ENCODE peak calls at places on chromosomes 13 and 19, in ten cellular contexts. F is Peyer's patch; C is retinal pigment epithelial cell; T is breast epithelium; Z is kidney epithelial cell; N is lower leg skin; X is pancreas; J is mesendoderm; W is lung; I is CD8-positive, alpha-beta T cell. L is an unnamed sample.
A peak's percentile ranks its signal among the peaks of the same experiment; 100 is the strongest.

GRCh38 chr13:60090579-60090978 is 73.1 kb downstream of the DIAPH3 start:
- DNase-seq in W (no peak), F (no peak), N (no peak), I (no peak), Z (no peak), X (no peak), T (no peak), C (no peak), J (peak; percentile 40), L (peak; percentile 16)

GRCh38 chr13:21138561-21138960 is 37.8 kb downstream of the SKA3 start:
- DNase-seq in I (no peak), F (no peak), Z (no peak), J (no peak), N (no peak), C (no peak), X (no peak), T (no peak), W (no peak), L (no peak)

GRCh38 chr19:41288898-41289505 is 21.0 kb upstream of the CCDC97 start:
- DNase-seq in X (no peak), I (no peak), F (no peak), W (no peak), T (no peak), N (no peak), C (no peak), Z (no peak), J (no peak), L (no peak)

GRCh38 chr13:40352807-40353562 is 313.5 kb downstream of the FOXO1 start:
- DNase-seq in W (no peak), X (no peak), I (no peak), Z (no peak), J (no peak), F (no peak), N (peak; percentile 43), C (no peak), T (no peak), L (no peak)

GRCh38 chr13:22235285-22235949 is 564.5 kb downstream of the FGF9 start:
- DNase-seq in I (no peak), W (peak; percentile 14), X (no peak), T (peak; percentile 37), J (peak; percentile 87), C (no peak), N (no peak), F (no peak), Z (no peak), L (no peak)

GRCh38 chr13:27476943-27477681 is 26.7 kb upstream of the MTIF3 start:
- DNase-seq in X (peak; percentile 68), J (no peak), Z (no peak), W (no peak), C (no peak), N (no peak), I (no peak), F (peak; percentile 62), T (no peak), L (no peak)

GRCh38 chr13:28954810-28955209 is 134.7 kb downstream of the MTUS2 start:
- DNase-seq in I (no peak), C (no peak), N (no peak), J (no peak), T (no peak), Z (no peak), F (no peak), W (no peak), X (no peak), L (no peak)

GRCh38 chr13:30832845-30833332 is 73.2 kb upstream of the MEDAG start:
- DNase-seq in C (peak; percentile 81), W (no peak), N (peak; percentile 41), Z (peak; percentile 84), T (peak; percentile 95), J (peak; percentile 54), I (no peak), X (peak; percentile 97), F (peak; percentile 93), L (no peak)

GRCh38 chr13:111919286-111919685 is 147.7 kb upstream of the SOX1 start:
- DNase-seq in T (no peak), W (no peak), F (peak; percentile 31), C (no peak), Z (no peak), N (no peak), I (no peak), J (no peak), X (peak; percentile 33), L (no peak)

GRCh38 chr13:43227721-43228120 is 204.3 kb downstream of the DNAJC15 start:
- DNase-seq in I (no peak), W (no peak), Z (no peak), J (peak; percentile 56), F (no peak), N (no peak), T (no peak), C (no peak), X (no peak), L (no peak)

GRCh38 chr13:25384747-25385270 is 13.0 kb downstream of the ATP8A2 start:
- DNase-seq in I (no peak), N (no peak), X (no peak), Z (no peak), T (no peak), F (no peak), J (no peak), W (no peak), C (no peak), L (no peak)
- H3K4me3 ChIP-seq in I (no peak overlapping the region), N (no peak overlapping the region), X (no peak overlapping the region), Z (no peak overlapping the region), T (no peak overlapping the region), F (no peak overlapping the region), J (no peak overlapping the region), W (no peak overlapping the region), C (no peak overlapping the region), L (no peak overlapping the region)

GRCh38 chr19:10018219-10018618 is 4.9 kb downstream of the RDH8 start:
- DNase-seq in X (no peak), T (no peak), Z (no peak), F (no peak), C (no peak), I (no peak), J (no peak), W (no peak), N (no peak), L (no peak)
- H3K4me3 ChIP-seq in X (no peak overlapping the region), T (no peak overlapping the region), Z (no peak overlapping the region), F (no peak overlapping the region), C (no peak overlapping the region), I (no peak overlapping the region), J (no peak overlapping the region), W (no peak overlapping the region), N (no peak overlapping the region), L (no peak overlapping the region)

GRCh38 chr13:45529758-45530157 is 65.0 kb downstream of the COG3 start:
- DNase-seq in Z (no peak), T (no peak), J (no peak), F (no peak), I (no peak), C (no peak), W (no peak), X (no peak), N (no peak), L (no peak)
- H3K4me3 ChIP-seq in Z (no peak overlapping the region), T (no peak overlapping the region), J (no peak overlapping the region), F (no peak overlapping the region), I (no peak overlapping the region), C (no peak overlapping the region), W (no peak overlapping the region), X (no peak overlapping the region), N (no peak overlapping the region), L (no peak overlapping the region)

DNA sequence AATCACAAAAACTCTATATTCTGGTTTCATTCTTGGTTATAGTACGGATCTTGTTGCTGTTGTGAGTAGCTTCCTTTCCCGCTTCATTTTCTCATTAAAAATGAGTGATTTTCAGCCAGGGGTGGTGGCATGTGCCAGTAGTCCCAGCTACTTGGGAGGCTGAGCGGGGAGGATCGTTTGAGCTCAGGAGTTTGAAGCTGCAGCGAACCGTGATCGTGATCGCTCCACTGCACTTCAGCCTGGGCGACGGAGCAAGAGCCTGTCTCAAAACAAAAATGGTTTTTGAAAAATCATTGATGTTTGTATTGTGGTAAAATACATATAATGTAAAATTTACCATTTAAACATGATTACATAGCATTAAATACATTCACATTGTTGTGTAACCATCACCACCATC is 71.6 kb upstream of the TM9SF2 start:
- DNase-seq in W (no peak), C (no peak), I (no peak), T (no peak), Z (no peak), J (no peak), F (no peak), N (no peak), X (no peak), L (no peak)
- H3K4me3 ChIP-seq in W (no peak overlapping the region), C (no peak overlapping the region), I (no peak overlapping the region), T (no peak overlapping the region), Z (no peak overlapping the region), J (no peak overlapping the region), F (no peak overlapping the region), N (no peak overlapping the region), X (no peak overlapping the region), L (no peak overlapping the region)

DNA sequence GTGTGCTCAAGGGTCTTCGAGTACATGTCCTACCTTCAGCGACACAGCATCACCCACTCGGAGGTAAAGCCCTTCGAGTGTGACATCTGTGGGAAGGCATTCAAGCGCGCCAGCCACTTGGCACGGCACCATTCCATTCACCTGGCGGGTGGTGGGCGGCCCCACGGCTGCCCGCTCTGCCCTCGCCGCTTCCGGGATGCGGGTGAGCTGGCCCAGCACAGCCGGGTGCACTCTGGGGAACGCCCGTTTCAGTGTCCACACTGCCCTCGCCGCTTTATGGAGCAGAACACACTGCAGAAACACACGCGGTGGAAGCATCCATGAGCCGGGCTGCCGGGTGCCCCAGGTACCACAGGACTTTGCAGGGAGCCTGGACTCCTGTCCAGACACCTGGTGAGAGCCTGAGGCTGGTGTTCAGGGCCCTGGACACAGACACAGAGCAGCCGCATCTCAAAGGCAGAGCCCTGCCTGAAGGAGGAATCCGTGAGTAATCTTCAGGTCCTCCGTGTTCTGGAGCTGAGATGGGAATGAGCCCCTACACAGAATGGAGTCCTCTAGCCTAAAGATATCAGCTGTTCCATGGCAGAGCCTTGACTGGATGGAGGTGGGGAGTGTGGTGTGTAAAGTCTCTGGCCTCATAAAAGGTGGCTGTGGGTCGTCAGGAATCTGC is 1.5 kb downstream of the ZNF581 start:
- DNase-seq in Z (no peak), I (no peak), C (no peak), T (no peak), X (no peak), F (no peak), J (no peak), W (no peak), N (no peak), L (no peak)
- H3K4me3 ChIP-seq in Z (no peak overlapping the region), I (peak overlapping the region; percentile 66), C (peak overlapping the region; percentile 79), T (no peak overlapping the region), X (no peak overlapping the region), F (no peak overlapping the region), J (no peak overlapping the region), W (no peak overlapping the region), N (no peak overlapping the region), L (peak overlapping the region; percentile 85)